ENCODE peak calls at places on chromosomes 11 and 22, in four cellular contexts. G, D, K and H are unnamed samples.
A peak's percentile ranks its signal among the peaks of the same experiment; 100 is the strongest.

GRCh38 chr11:128848815-128849455 is 18.2 kb downstream of the KCNJ1 start:
- DNase-seq in D (no peak), K (peak; percentile 64), G (peak; percentile 52), H (no peak)

GRCh38 chr11:102551188-102551781 is 20.7 kb upstream of the MMP7 start:
- DNase-seq in K (peak; percentile 7), D (no peak), G (no peak), H (no peak)

GRCh38 chr11:32186118-32186517 is 95.2 kb downstream of the RCN1 start:
- DNase-seq in D (no peak), K (no peak), G (no peak), H (no peak)

GRCh38 chr11:60764879-60765278 is 8.2 kb downstream of the MS4A15 start:
- DNase-seq in D (no peak), G (no peak), K (no peak), H (no peak)

GRCh38 chr22:17241571-17242310 is 22.5 kb upstream of the ADA2 start:
- DNase-seq in K (no peak), D (no peak), G (no peak), H (no peak)

GRCh38 chr11:59207988-59208432 is 4.7 kb downstream of the MPEG1 start:
- DNase-seq in D (peak; percentile 39), G (no peak), K (peak; percentile 57), H (no peak)

GRCh38 chr22:23399367-23400285 is 180.5 kb downstream of the IGLL1 start:
- DNase-seq in K (no peak), D (no peak), G (no peak), H (no peak)

GRCh38 chr11:77141034-77141433 is 13.0 kb downstream of the MYO7A start:
- DNase-seq in D (no peak), K (no peak), G (no peak), H (no peak)

GRCh38 chr11:32426819-32427615 is 8.3 kb downstream of the WT1 start:
- DNase-seq in D (no peak), K (peak; percentile 45), G (peak; percentile 67), H (no peak)

GRCh38 chr22:46547179-46547882 is 9.9 kb upstream of the CELSR1 start:
- DNase-seq in D (no peak), G (peak; percentile 76), K (peak; percentile 71), H (peak; percentile 95)

GRCh38 chr11:2995091-2995561 is 3.0 kb upstream of the NAP1L4 start:
- DNase-seq in G (no peak), K (no peak), D (no peak), H (no peak)

GRCh38 chr11:61497876-61498275 is 10.7 kb upstream of the LRRC10B start:
- DNase-seq in D (no peak), K (no peak), G (no peak), H (no peak)

GRCh38 chr11:110478410-110478809 is 48.7 kb downstream of the FDX1 start:
- DNase-seq in D (no peak), K (peak; percentile 59), G (no peak), H (no peak)

GRCh38 chr11:114134870-114135269 is 75.4 kb downstream of the ZBTB16 start:
- DNase-seq in D (peak; percentile 33), G (no peak), K (no peak), H (no peak)

GRCh38 chr22:17888855-17889254 is 114.6 kb upstream of the BID start:
- DNase-seq in G (no peak), K (peak; percentile 58), D (no peak), H (no peak)

GRCh38 chr22:38760477-38761201 is 4.8 kb upstream of the SUN2 start:
- DNase-seq in D (no peak), K (peak; percentile 47), G (no peak), H (no peak)

GRCh38 chr22:24189249-24190158 is 8.2 kb downstream of the SUSD2 start:
- DNase-seq in K (peak; percentile 77), G (peak; percentile 79), D (no peak), H (no peak)

GRCh38 chr11:46343520-46343919 is 3.7 kb upstream of the DGKZ start:
- DNase-seq in G (no peak), D (no peak), K (no peak), H (no peak)

GRCh38 chr11:67117667-67118058 is 1.4 kb upstream of the KDM2A start:
- DNase-seq in G (peak; percentile 37), D (no peak), K (no peak), H (no peak)

GRCh38 chr22:19066531-19067271 is 55.5 kb downstream of the DGCR2 start:
- DNase-seq in D (peak; percentile 14), K (no peak), G (no peak), H (no peak)

GRCh38 chr11:123255909-123256308 is 60.9 kb upstream of the CLMP start:
- DNase-seq in D (no peak), G (no peak), K (no peak), H (no peak)

GRCh38 chr22:44671742-44672141 is 30.3 kb upstream of the PRR5 start:
- DNase-seq in G (no peak), D (no peak), K (no peak), H (peak; percentile 66)

GRCh38 chr11:1838426-1839131 is at the start of gene TNNI2:
- DNase-seq in G (peak; percentile 23), D (no peak), K (no peak), H (no peak)

GRCh38 chr11:109707411-109707810 is 285.4 kb downstream of the C11orf87 start:
- DNase-seq in K (no peak), D (no peak), G (no peak), H (no peak)

GRCh38 chr22:46726066-46726985 is 11.7 kb downstream of the CERK start:
- DNase-seq in D (peak; percentile 46), K (no peak), G (peak; percentile 61), H (no peak)

GRCh38 chr11:94130589-94131362 is 2.1 kb downstream of the PANX1 start:
- DNase-seq in K (no peak), D (peak; percentile 69), G (no peak), H (no peak)

GRCh38 chr11:64263021-64263946 is 12.0 kb downstream of the PLCB3 start:
- DNase-seq in K (no peak), D (no peak), G (no peak), H (no peak)

GRCh38 chr11:69201764-69202370 is 46.1 kb downstream of the SMIM38 start:
- DNase-seq in K (no peak), D (no peak), G (no peak), H (no peak)

DNA sequence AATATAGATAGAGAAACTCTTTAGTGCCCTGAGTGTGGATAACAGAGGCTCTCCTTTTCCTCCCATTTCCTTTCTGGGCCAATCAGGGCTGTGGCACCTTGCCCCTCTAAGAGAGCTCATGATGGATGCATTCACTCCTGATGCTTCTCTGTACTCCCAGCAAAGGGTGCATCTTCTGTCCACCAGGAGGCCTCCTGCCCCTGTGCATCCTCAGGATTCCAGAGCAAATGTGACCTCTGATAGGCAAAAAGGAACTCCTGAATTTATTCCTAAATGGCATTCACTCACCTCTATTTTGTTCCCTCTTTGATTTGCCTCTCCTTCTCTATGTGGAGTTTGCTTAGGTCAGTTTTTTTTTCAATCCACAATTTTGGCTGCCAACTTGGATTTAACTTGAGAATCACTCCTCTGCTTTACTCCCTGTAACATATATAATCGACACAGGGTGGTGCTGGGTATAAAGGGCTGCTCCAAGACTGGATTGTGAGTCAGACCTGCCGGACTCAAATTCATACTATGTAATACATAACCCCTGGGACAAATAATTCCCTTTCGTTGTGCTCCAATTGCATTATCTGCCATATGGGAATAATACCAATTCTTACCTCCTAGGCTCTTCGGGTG is 1.1 kb upstream of the MRGPRX4 start:
- DNase-seq in D (no peak), K (peak; percentile 59), G (no peak), H (no peak)
- TF ChIP-seq CTCF in D (peak; percentile 63), K (peak; percentile 65), G (peak; percentile 21), H (peak; percentile 59)

GRCh38 chr11:65578667-65579066 is 2.8 kb downstream of the EHBP1L1 start:
- DNase-seq in G (no peak), D (no peak), K (no peak), H (no peak)

GRCh38 chr11:65576867-65577755 is 1.3 kb downstream of the EHBP1L1 start:
- DNase-seq in D (no peak), G (peak; percentile 88), K (no peak), H (no peak)

GRCh38 chr11:65579291-65579690 is 3.4 kb downstream of the EHBP1L1 start:
- DNase-seq in K (no peak), D (no peak), G (no peak), H (no peak)

GRCh38 chr11:65577756-65578109 is 1.9 kb downstream of the EHBP1L1 start:
- DNase-seq in G (no peak), D (no peak), K (no peak), H (no peak)

GRCh38 chr11:65578134-65578533 is 2.3 kb downstream of the EHBP1L1 start:
- DNase-seq in G (no peak), K (no peak), D (no peak), H (no peak)
- H3K4me3 ChIP-seq in G (peak overlapping the region; percentile 75), K (no peak overlapping the region), D (no peak overlapping the region), H (no peak overlapping the region)

DNA sequence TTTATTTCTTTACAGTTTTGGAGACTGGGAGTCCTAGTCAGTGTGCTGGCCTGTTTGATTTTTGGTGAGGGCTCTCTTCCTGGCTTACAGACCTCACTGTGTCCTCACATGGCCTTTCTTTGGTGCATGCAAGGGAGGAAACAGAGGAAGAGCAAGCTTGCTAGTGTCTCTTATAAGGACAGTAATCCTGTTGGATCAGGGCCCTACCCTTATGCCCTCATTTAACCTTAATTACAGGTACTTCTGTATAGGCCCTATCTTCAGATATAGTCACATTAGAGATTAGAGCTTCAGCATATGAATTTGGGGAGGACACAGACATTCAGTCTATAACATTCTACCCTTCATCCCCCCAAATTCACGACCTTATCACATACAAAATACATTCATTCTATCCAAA is 14.3 kb downstream of the ZC3H7B start:
- DNase-seq in K (no peak), G (no peak), D (no peak), H (no peak)
- TF ChIP-seq CTCF in K (no peak), G (no peak), D (no peak), H (no peak)

GRCh38 chr22:21764038-21764804 is 28.6 kb upstream of the YPEL1 start:
- DNase-seq in G (no peak), K (no peak), D (no peak), H (no peak)
- H3K4me3 ChIP-seq in G (no peak overlapping the region), K (no peak overlapping the region), D (no peak overlapping the region), H (no peak overlapping the region)